ENCODE peak calls at places on chromosomes 6 and 20, in nine cellular contexts. N is retinal pigment epithelial cell, A is tibial artery, J is SK-N-SH, W is GM12864, R is endothelial cell, Q is nephron progenitor cell, K is RWPE1, U is GM20000. Y is an unnamed sample.

GRCh38 chr20:15378151-15378550 is 1040.7 kb upstream of the FLRT3 start:
- DNase-seq in N (no peak), R (no peak), W (no peak), Q (no peak), A (no peak), U (no peak), J (no peak), K (no peak), Y (no peak)

GRCh38 chr20:59645316-59645715 is 41.0 kb downstream of the PHACTR3 start:
- DNase-seq in Q (no peak), N (no peak), J (no peak), R (no peak), A (no peak), W (no peak), U (no peak), K (no peak), Y (no peak)

GRCh38 chr6:13877116-13877515 is 47.6 kb upstream of the RNF182 start:
- DNase-seq in K (no peak), Q (no peak), N (no peak), R (no peak), J (no peak), W (no peak), U (no peak), A (no peak), Y (no peak)

GRCh38 chr6:161138545-161139303 is 135.1 kb downstream of the AGPAT4 start:
- DNase-seq in R (no peak), W (no peak), J (no peak), Q (no peak), U (no peak), N (no peak), K (no peak), A (no peak), Y (no peak)

GRCh38 chr6:56040271-56040670 is 164.9 kb upstream of the BMP5 start:
- DNase-seq in J (no peak), K (no peak), N (no peak), R (no peak), W (no peak), A (no peak), U (no peak), Q (no peak), Y (no peak)

GRCh38 chr6:10269814-10270472 is 144.9 kb downstream of the TFAP2A start:
- DNase-seq in K (no peak), W (no peak), N (no peak), J (no peak), Q (no peak), R (no peak), A (no peak), U (no peak), Y (no peak)

GRCh38 chr20:53502820-53503219 is 90.8 kb downstream of the ZNF217 start:
- DNase-seq in Q (no peak), A (no peak), J (no peak), W (no peak), N (no peak), K (no peak), U (no peak), R (no peak), Y (no peak)

GRCh38 chr6:4358414-4359107 is 223.2 kb upstream of the ECI2 start:
- DNase-seq in J (peak), W (no peak), U (no peak), A (peak), N (peak), R (no peak), Q (peak), K (peak), Y (no peak)

GRCh38 chr6:152057832-152058498 is 250.5 kb downstream of the ESR1 start:
- DNase-seq in R (no peak), W (no peak), N (no peak), Q (no peak), A (no peak), K (no peak), J (no peak), U (peak), Y (no peak)

GRCh38 chr6:14187408-14187807 is 69.8 kb downstream of the CD83 start:
- DNase-seq in K (no peak), J (no peak), W (no peak), Q (no peak), N (no peak), A (no peak), U (no peak), R (no peak), Y (no peak)

GRCh38 chr6:128507337-128508310 is 12.8 kb downstream of the PTPRK start:
- DNase-seq in J (no peak), K (no peak), U (no peak), Q (no peak), N (no peak), W (no peak), R (no peak), A (no peak), Y (no peak)

GRCh38 chr20:47993035-47993755 is 207.9 kb upstream of the SULF2 start:
- DNase-seq in U (no peak), Q (no peak), N (no peak), J (no peak), R (no peak), W (no peak), K (no peak), A (no peak), Y (no peak)

GRCh38 chr20:24027229-24027628 is 38.6 kb upstream of the GGTLC1 start:
- DNase-seq in Q (no peak), N (no peak), W (no peak), J (no peak), U (peak), K (no peak), A (no peak), R (no peak), Y (no peak)

GRCh38 chr6:26033942-26034354 is 53.3 kb upstream of the HFE start:
- DNase-seq in Q (no peak), W (no peak), N (no peak), K (no peak), J (no peak), R (no peak), U (no peak), A (no peak), Y (no peak)

GRCh38 chr20:48275325-48275724 is 490.0 kb upstream of the SULF2 start:
- DNase-seq in Q (no peak), U (no peak), A (no peak), K (no peak), W (no peak), R (no peak), N (no peak), J (no peak), Y (no peak)

GRCh38 chr20:37669062-37669772 is 24.6 kb upstream of the CTNNBL1 start:
- DNase-seq in J (no peak), U (no peak), W (no peak), A (no peak), R (no peak), Q (no peak), N (no peak), K (peak), Y (no peak)

GRCh38 chr20:4373454-4373853 is 348.3 kb upstream of the PRND start:
- DNase-seq in N (no peak), U (no peak), J (no peak), W (no peak), Q (no peak), K (no peak), A (no peak), R (no peak), Y (no peak)

GRCh38 chr20:40728996-40729395 is 40.0 kb upstream of the MAFB start:
- DNase-seq in K (no peak), J (no peak), Q (no peak), W (no peak), N (no peak), A (no peak), R (no peak), U (no peak), Y (no peak)

GRCh38 chr6:130037207-130037811 is 18.9 kb downstream of the L3MBTL3 start:
- DNase-seq in J (peak), N (no peak), A (no peak), K (no peak), Q (no peak), R (no peak), W (no peak), U (no peak), Y (no peak)

GRCh38 chr20:576156-576555 is 32.6 kb upstream of the CSNK2A1 start:
- DNase-seq in J (no peak), N (no peak), Q (no peak), W (no peak), A (no peak), K (no peak), U (no peak), R (no peak), Y (no peak)

GRCh38 chr6:14664616-14665315 is 547.2 kb downstream of the CD83 start:
- DNase-seq in Q (no peak), K (no peak), R (no peak), W (no peak), A (no peak), N (no peak), U (no peak), J (peak), Y (no peak)

GRCh38 chr6:158043586-158044524 is 62.2 kb downstream of the SYNJ2 start:
- DNase-seq in K (no peak), A (peak), J (no peak), N (no peak), Q (no peak), R (no peak), U (no peak), W (no peak), Y (no peak)

GRCh38 chr20:45704969-45705637 is at the start of gene WFDC10B:
- DNase-seq in J (no peak), N (no peak), W (no peak), U (no peak), A (no peak), Q (no peak), R (no peak), K (no peak), Y (no peak)

GRCh38 chr20:4507288-4507719 is 214.4 kb upstream of the PRND start:
- DNase-seq in N (peak), W (no peak), R (no peak), K (peak), Q (no peak), J (no peak), A (no peak), U (no peak), Y (no peak)

GRCh38 chr20:11001767-11002540 is 328.2 kb upstream of the JAG1 start:
- DNase-seq in N (peak), J (no peak), K (peak), W (no peak), U (no peak), R (no peak), Q (no peak), A (no peak), Y (no peak)

GRCh38 chr20:9066196-9066595 is 2.7 kb upstream of the PLCB4 start:
- DNase-seq in J (no peak), K (no peak), Q (no peak), W (no peak), N (no peak), R (no peak), U (no peak), A (no peak), Y (no peak)

GRCh38 chr6:15389759-15390723 is 144.2 kb downstream of the JARID2 start:
- DNase-seq in A (no peak), Q (peak), R (peak), N (no peak), W (no peak), K (no peak), J (peak), U (peak), Y (peak)

GRCh38 chr20:14986026-14986655 is 648.7 kb upstream of the FLRT3 start:
- DNase-seq in N (no peak), J (no peak), K (peak), A (no peak), Q (no peak), R (no peak), U (no peak), W (no peak), Y (no peak)

GRCh38 chr6:20879121-20879520 is 344.9 kb downstream of the CDKAL1 start:
- DNase-seq in Q (no peak), U (no peak), J (no peak), K (no peak), W (no peak), R (no peak), A (no peak), N (no peak), Y (no peak)

GRCh38 chr20:50558483-50558925 is 48.3 kb downstream of the PTPN1 start:
- DNase-seq in J (no peak), Q (no peak), W (no peak), R (no peak), U (no peak), A (no peak), N (no peak), K (peak), Y (no peak)

GRCh38 chr6:74991573-74992332 is 214.1 kb downstream of the COL12A1 start:
- DNase-seq in W (no peak), N (peak), U (no peak), A (no peak), Q (no peak), J (no peak), R (no peak), K (peak), Y (no peak)
- TF ChIP-seq CTCF in W (no peak), N (peak), U (no peak), A (no peak), Q (no peak), J (no peak), R (no peak), K (peak), Y (no peak)

GRCh38 chr20:44475694-44476560 is at the start of gene TTPAL:
- DNase-seq in N (peak), R (peak), U (peak), A (peak), J (peak), W (peak), K (peak), Q (peak), Y (peak)
- TF ChIP-seq CTCF in N (peak), R (no peak), U (peak), A (peak), J (peak), W (peak), K (no peak), Q (no peak), Y (peak)

GRCh38 chr6:5763871-5764270 is 242.9 kb downstream of the NRN1 start:
- DNase-seq in J (no peak), K (no peak), W (no peak), N (no peak), A (no peak), Q (no peak), R (no peak), U (peak), Y (no peak)

GRCh38 chr6:5765141-5765760 is 241.5 kb downstream of the NRN1 start:
- DNase-seq in J (no peak), A (peak), K (no peak), Q (no peak), W (no peak), N (no peak), R (no peak), U (no peak), Y (no peak)

GRCh38 chr6:5767471-5767870 is 239.3 kb downstream of the NRN1 start:
- DNase-seq in R (no peak), W (no peak), J (no peak), N (no peak), K (no peak), U (no peak), A (no peak), Q (no peak), Y (no peak)

GRCh38 chr6:5764401-5764955 is 242.2 kb downstream of the NRN1 start:
- DNase-seq in J (no peak), U (peak), R (no peak), W (peak), Q (no peak), A (peak), K (no peak), N (no peak), Y (no peak)

GRCh38 chr6:5766260-5766659 is 240.5 kb downstream of the NRN1 start:
- DNase-seq in R (no peak), U (no peak), K (no peak), W (no peak), J (peak), N (no peak), A (no peak), Q (no peak), Y (no peak)
- TF ChIP-seq CTCF in R (peak), U (no peak), K (no peak), W (no peak), J (peak), N (peak), A (no peak), Q (no peak), Y (no peak)

GRCh38 chr20:62702886-62703852 is 5.5 kb upstream of the NTSR1 start:
- DNase-seq in J (no peak), W (no peak), A (no peak), N (peak), K (peak), Q (no peak), R (no peak), U (no peak), Y (no peak)

GRCh38 chr20:62703853-62704228 is 4.8 kb upstream of the NTSR1 start:
- DNase-seq in W (no peak), Q (no peak), K (no peak), U (no peak), A (no peak), N (no peak), R (no peak), J (no peak), Y (no peak)

GRCh38 chr20:62705626-62706025 is 3.0 kb upstream of the NTSR1 start:
- DNase-seq in A (no peak), R (no peak), Q (no peak), U (no peak), N (no peak), K (peak), J (no peak), W (no peak), Y (no peak)

GRCh38 chr20:62706344-62706743 is 2.3 kb upstream of the NTSR1 start:
- DNase-seq in K (no peak), N (no peak), A (no peak), W (no peak), J (no peak), R (no peak), U (no peak), Q (no peak), Y (no peak)

DNA sequence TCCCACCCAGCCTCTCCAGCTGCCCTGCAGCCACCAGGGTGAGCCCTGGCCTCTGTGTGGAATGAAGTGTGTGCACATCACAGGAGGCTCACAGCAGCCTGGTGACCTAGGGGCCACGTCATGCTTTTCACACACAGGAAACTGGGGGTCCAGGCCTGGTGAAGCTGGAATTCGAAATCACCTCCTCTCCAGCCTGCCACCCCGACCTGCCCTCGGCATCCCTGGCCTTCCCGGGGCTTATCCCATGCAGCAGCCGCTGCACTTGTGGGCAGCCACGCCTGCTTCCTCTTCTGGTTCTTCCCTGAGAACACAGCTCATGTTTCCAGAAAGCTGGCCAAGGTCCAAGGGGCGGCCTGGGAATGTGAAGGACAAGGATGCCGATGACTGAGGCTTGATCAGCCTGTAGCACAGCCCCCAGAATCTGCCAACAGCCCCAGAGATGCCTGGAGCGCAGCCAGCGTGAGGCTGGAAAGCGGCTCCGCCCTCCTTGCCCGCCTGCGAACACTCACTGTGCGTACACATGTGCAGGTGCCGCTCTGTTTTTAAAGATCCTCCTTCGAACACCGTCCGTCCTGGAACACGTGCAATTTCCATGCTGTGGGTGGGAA is 4.2 kb upstream of the NTSR1 start:
- DNase-seq in W (no peak), A (peak), Q (no peak), K (peak), N (peak), U (no peak), J (peak), R (no peak), Y (no peak)
- TF ChIP-seq CTCF in W (no peak), A (no peak), Q (no peak), K (no peak), N (peak), U (no peak), J (peak), R (no peak), Y (no peak)

Y was measured in progenitor cell of endocrine pancreas.